ENCODE peak calls at places on chromosomes 16 and 17, in eight cellular contexts. N is osteocyte, Y is neural crest cell, B is ovary, X is thoracic aorta, O is hepatocyte, E is retinal pigment epithelial cell, T is left ventricle myocardium inferior. U is an unnamed sample.

GRCh38 chr17:35536664-35537160 is 766 bp downstream of the SLFN12L start:
- DNase-seq in T (no peak), O (no peak), E (no peak), N (no peak), X (no peak), B (no peak), Y (no peak), U (no peak)

GRCh38 chr17:37825851-37826250 is 81.0 kb upstream of the HNF1B start:
- DNase-seq in N (no peak), X (no peak), T (no peak), E (no peak), O (no peak), B (no peak), Y (no peak), U (no peak)

GRCh38 chr16:67857547-67858233 is 10.2 kb upstream of the CENPT start:
- DNase-seq in T (peak), E (peak), Y (no peak), X (peak), N (no peak), O (peak), B (peak), U (no peak)

GRCh38 chr16:30115238-30115637 is 1.9 kb upstream of the GDPD3 start:
- DNase-seq in T (no peak), X (no peak), B (no peak), N (no peak), E (no peak), O (peak), Y (no peak), U (no peak)

GRCh38 chr17:44589316-44590071 is 32.2 kb downstream of the FZD2 start:
- DNase-seq in E (no peak), Y (no peak), B (no peak), O (no peak), T (no peak), N (no peak), X (no peak), U (no peak)

GRCh38 chr16:74083582-74083981 is 213.0 kb upstream of the PSMD7 start:
- DNase-seq in B (no peak), T (no peak), X (no peak), Y (no peak), O (no peak), N (no peak), E (no peak), U (no peak)

GRCh38 chr17:40068917-40069750 is 6.4 kb downstream of the THRA start:
- DNase-seq in O (peak), Y (peak), X (peak), T (peak), N (peak), B (peak), E (no peak), U (no peak)

GRCh38 chr17:50426814-50427787 is 1.1 kb downstream of the ACSF2 start:
- DNase-seq in N (no peak), B (peak), T (peak), O (peak), X (no peak), Y (no peak), E (no peak), U (peak)

GRCh38 chr16:80526418-80527061 is 14.3 kb upstream of the DYNLRB2 start:
- DNase-seq in T (no peak), N (no peak), X (no peak), B (peak), O (peak), E (no peak), Y (peak), U (peak)

GRCh38 chr17:72651988-72652387 is 440.5 kb downstream of the SLC39A11 start:
- DNase-seq in X (no peak), Y (no peak), T (no peak), E (no peak), O (no peak), B (no peak), N (no peak), U (no peak)

GRCh38 chr17:38451030-38451839 is 23.0 kb downstream of the ARHGAP23 start:
- DNase-seq in O (peak), Y (no peak), T (peak), X (no peak), N (no peak), B (no peak), E (peak), U (peak)

GRCh38 chr17:45792995-45793755 is 9.1 kb downstream of the CRHR1 start:
- DNase-seq in X (no peak), E (no peak), Y (no peak), T (no peak), N (no peak), B (no peak), O (peak), U (no peak)

DNA sequence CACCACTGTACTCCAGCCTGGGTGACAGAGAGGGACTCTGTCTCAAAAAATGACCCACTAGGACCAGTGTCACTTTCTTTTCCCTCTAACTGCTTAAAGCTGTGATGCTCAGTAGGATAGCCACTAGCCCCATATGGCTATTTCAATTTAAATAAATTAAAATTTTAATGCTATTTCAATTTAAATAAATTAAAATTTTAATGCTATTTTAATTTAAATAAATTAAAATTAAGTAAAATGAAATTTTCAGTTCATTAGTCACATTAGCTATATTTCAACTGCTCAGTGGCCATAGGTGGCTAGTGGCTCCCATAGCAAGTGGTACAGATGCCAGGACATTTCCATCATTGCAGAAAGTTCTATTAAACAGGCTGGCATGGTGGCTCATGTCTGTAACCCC is 43.0 kb downstream of the NLRC5 start:
- DNase-seq in O (no peak), E (no peak), Y (no peak), X (no peak), N (no peak), B (no peak), T (no peak), U (no peak)
- TF ChIP-seq CTCF in O (no peak), E (no peak), Y (no peak), X (no peak), N (no peak), B (no peak), T (no peak), U (no peak)

DNA sequence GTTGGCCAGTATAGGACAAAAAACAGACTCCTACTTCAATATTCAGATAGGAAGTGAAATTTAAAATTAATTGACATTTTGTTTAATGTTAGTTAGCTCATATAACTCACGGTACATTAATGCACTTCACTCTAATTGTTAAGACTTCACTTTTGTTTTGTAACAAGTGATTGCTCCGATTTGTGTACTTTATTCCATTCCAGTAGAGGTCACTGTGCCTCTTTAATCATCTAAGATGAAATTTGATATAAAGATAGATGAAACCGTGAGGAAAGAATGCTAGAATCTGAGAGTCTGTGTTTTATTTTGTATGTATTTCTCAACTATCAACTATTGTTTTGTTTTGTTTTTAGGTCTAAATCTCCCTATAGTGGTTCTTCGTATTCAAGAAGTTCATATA is 29.0 kb downstream of the RBBP6 start:
- DNase-seq in E (no peak), Y (no peak), B (no peak), X (no peak), N (no peak), O (no peak), T (no peak), U (no peak)
- TF ChIP-seq CTCF in E (peak), Y (peak), B (no peak), X (no peak), N (peak), O (peak), T (peak), U (peak)

DNA sequence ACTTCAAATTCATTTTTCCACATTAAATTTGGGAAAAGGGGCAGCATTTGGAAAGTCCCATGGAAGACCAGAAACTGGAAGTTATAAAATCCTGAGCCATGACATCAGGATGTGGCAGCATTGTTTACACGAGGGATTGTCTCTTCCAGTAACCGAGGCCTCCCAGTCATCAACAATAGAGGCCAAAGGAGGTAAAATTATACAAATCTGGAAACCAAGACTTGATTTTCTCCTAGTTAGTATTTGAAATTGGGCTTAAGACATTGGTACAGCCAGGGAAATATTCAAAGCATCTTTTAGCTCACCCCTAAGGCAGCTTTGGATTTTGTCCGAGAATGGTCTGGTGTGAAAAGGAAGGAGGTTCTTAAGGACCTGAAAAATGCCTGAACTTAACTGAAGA is 251.6 kb upstream of the FOXF1 start:
- DNase-seq in X (no peak), T (no peak), Y (no peak), B (no peak), E (no peak), N (no peak), O (no peak), U (no peak)
- TF ChIP-seq CTCF in X (no peak), T (no peak), Y (no peak), B (no peak), E (no peak), N (no peak), O (no peak), U (no peak)

GRCh38 chr17:33686171-33686570 is 393.1 kb upstream of the ASIC2 start:
- DNase-seq in E (no peak), B (no peak), X (no peak), N (no peak), O (no peak), Y (peak), T (no peak), U (peak)
- TF ChIP-seq CTCF in E (peak), B (no peak), X (no peak), N (no peak), O (peak), Y (peak), T (peak), U (peak)